ENCODE peak calls at places on chromosomes 5 and 9, in nine cellular contexts. N is AG09319; M is hippocampal formation; X is C1 segment of cervical spinal cord; C is effector CD4-positive, alpha-beta T cell; A is cardiac fibroblast; T is GM04504; I is chondrocyte; V is activated CD4-positive, alpha-beta T cell treated with anti-CD3 and anti-CD28 coated beads for 36 hours. S is an unnamed sample.

GRCh38 chr9:107216331-107216730 is 66.7 kb upstream of the RAD23B start:
- DNase-seq in X (no peak), M (no peak), A (no peak), T (no peak), N (no peak), V (no peak), I (no peak), C (no peak), S (no peak)

GRCh38 chr5:138408023-138408422 is 30.8 kb upstream of the REEP2 start:
- DNase-seq in X (no peak), A (no peak), T (no peak), M (no peak), V (peak), I (no peak), C (no peak), N (no peak), S (no peak)

GRCh38 chr9:79408617-79409016 is 163.1 kb upstream of the TLE4 start:
- DNase-seq in N (no peak), V (no peak), T (peak), I (no peak), A (no peak), M (no peak), C (no peak), X (no peak), S (no peak)

GRCh38 chr9:90814355-90814754 is 12.7 kb downstream of the SYK start:
- DNase-seq in M (no peak), V (no peak), T (no peak), I (no peak), N (no peak), C (no peak), X (no peak), A (no peak), S (no peak)

GRCh38 chr5:110726249-110727024 is at the start of gene TMEM232:
- DNase-seq in V (peak), X (no peak), I (peak), C (peak), T (no peak), M (peak), A (peak), N (no peak), S (peak)

GRCh38 chr5:141338538-141339306 is at the start of gene PCDHGA2:
- DNase-seq in I (no peak), M (no peak), C (no peak), A (peak), T (no peak), X (no peak), N (no peak), V (peak), S (no peak)

GRCh38 chr5:57072218-57072892 is 101.5 kb upstream of the GPBP1 start:
- DNase-seq in X (no peak), M (no peak), I (no peak), C (no peak), N (no peak), T (no peak), V (no peak), A (no peak), S (no peak)

GRCh38 chr5:87185838-87186237 is 81.8 kb upstream of the RASA1 start:
- DNase-seq in C (no peak), X (no peak), M (no peak), I (no peak), V (no peak), T (no peak), A (no peak), N (no peak), S (no peak)

GRCh38 chr9:36486933-36487481 is 85.7 kb upstream of the MELK start:
- DNase-seq in X (no peak), M (no peak), T (no peak), A (peak), C (peak), V (peak), I (peak), N (no peak), S (peak)

GRCh38 chr5:154369682-154370081 is 76.1 kb upstream of the SAP30L start:
- DNase-seq in M (no peak), T (no peak), N (no peak), X (no peak), A (peak), C (no peak), V (no peak), I (no peak), S (no peak)

GRCh38 chr5:175745212-175745611 is 87.3 kb downstream of the HRH2 start:
- DNase-seq in A (no peak), N (no peak), X (no peak), T (no peak), M (no peak), I (no peak), C (no peak), V (no peak), S (no peak)

GRCh38 chr5:140764177-140765020 is 21.5 kb upstream of the PCDHA1 start:
- DNase-seq in A (peak), I (no peak), V (no peak), C (no peak), T (no peak), X (no peak), M (no peak), N (no peak), S (no peak)

S was measured in psoas muscle.